ENCODE peak calls at places on chromosomes 2 and 18, in seven cellular contexts. B is OCI-LY7; R is activated effector memory CD4-positive, alpha-beta T cell treated with Interleukin-2 at 50 U/mL for 16 hours; Q is effector memory CD4-positive, alpha-beta T cell; H is NCI-H82; X is EL; U is cardiac muscle cell. K is an unnamed sample.

GRCh38 chr2:241340621-241341163 is 15.4 kb upstream of the FARP2 start:
- DNase-seq in R (no peak), B (peak; percentile 75), X (no peak), Q (no peak), U (no peak), H (no peak), K (no peak)

GRCh38 chr18:23537274-23537673 is 34.0 kb downstream of the RMC1 start:
- DNase-seq in R (no peak), X (no peak), Q (no peak), U (no peak), H (no peak), B (no peak), K (no peak)

GRCh38 chr2:147420517-147420916 is 424.3 kb upstream of the ACVR2A start:
- DNase-seq in R (no peak), U (no peak), B (no peak), Q (no peak), X (no peak), H (no peak), K (no peak)

GRCh38 chr2:12155308-12156061 is 409.1 kb downstream of the LPIN1 start:
- DNase-seq in B (peak; percentile 20), R (no peak), X (peak; percentile 84), H (no peak), Q (no peak), U (peak; percentile 79), K (no peak)

GRCh38 chr18:59268722-59269562 is 4.3 kb downstream of the RAX start:
- DNase-seq in R (no peak), U (peak; percentile 36), H (peak; percentile 76), X (no peak), Q (no peak), B (no peak), K (no peak)

GRCh38 chr2:46296216-46296839 is 879 bp upstream of the EPAS1 start:
- DNase-seq in H (peak; percentile 27), U (peak; percentile 46), Q (no peak), R (no peak), X (peak; percentile 31), B (no peak), K (no peak)

GRCh38 chr2:238900511-238900910 is 52.6 kb downstream of the TWIST2 start:
- DNase-seq in B (no peak), R (no peak), U (peak; percentile 63), H (no peak), X (no peak), Q (no peak), K (no peak)

GRCh38 chr2:202278036-202278760 is 12.6 kb downstream of the NOP58 start:
- DNase-seq in R (no peak), Q (no peak), U (peak; percentile 65), B (no peak), H (no peak), X (peak; percentile 64), K (no peak)

GRCh38 chr18:62211323-62211828 is 24.3 kb downstream of the RELCH start:
- DNase-seq in R (no peak), Q (no peak), X (no peak), H (no peak), U (no peak), B (no peak), K (no peak)

GRCh38 chr18:23825978-23826405 is 136.7 kb downstream of the LAMA3 start:
- DNase-seq in R (no peak), Q (no peak), H (no peak), B (no peak), X (peak; percentile 61), U (peak; percentile 94), K (no peak)

GRCh38 chr18:34794346-34794745 is 84.2 kb downstream of the DTNA start:
- DNase-seq in U (no peak), Q (no peak), H (no peak), B (no peak), R (no peak), X (no peak), K (no peak)

GRCh38 chr2:235384624-235385023 is 109.2 kb upstream of the AGAP1 start:
- DNase-seq in U (no peak), Q (no peak), H (no peak), R (no peak), B (no peak), X (no peak), K (no peak)

GRCh38 chr18:36706313-36706881 is 122.4 kb downstream of the TPGS2 start:
- DNase-seq in Q (no peak), U (no peak), H (no peak), B (no peak), X (no peak), R (no peak), K (no peak)

GRCh38 chr18:48661421-48661820 is 122.6 kb downstream of the CTIF start:
- DNase-seq in B (no peak), H (no peak), R (no peak), X (no peak), Q (no peak), U (no peak), K (no peak)

GRCh38 chr2:45729753-45730512 is 78.5 kb downstream of the PRKCE start:
- DNase-seq in B (peak; percentile 85), U (no peak), H (peak; percentile 45), Q (no peak), X (no peak), R (no peak), K (no peak)

GRCh38 chr2:222302178-222303018 is 3.6 kb upstream of the PAX3 start:
- DNase-seq in X (no peak), U (no peak), B (no peak), Q (no peak), R (no peak), H (no peak), K (no peak)

GRCh38 chr2:71216501-71216900 is 10.4 kb downstream of the PAIP2B start:
- DNase-seq in R (no peak), B (no peak), H (peak; percentile 57), Q (no peak), X (no peak), U (no peak), K (no peak)

GRCh38 chr18:6521804-6522418 is 107.2 kb upstream of the L3MBTL4 start:
- DNase-seq in R (no peak), H (peak; percentile 65), X (peak; percentile 48), Q (no peak), U (peak; percentile 63), B (peak; percentile 30), K (no peak)

GRCh38 chr2:38178556-38179419 is 102.8 kb upstream of the CYP1B1 start:
- DNase-seq in B (no peak), Q (no peak), H (no peak), R (no peak), X (peak; percentile 96), U (peak; percentile 93), K (no peak)

GRCh38 chr2:242038928-242039341 is 169.4 kb downstream of the RTP5 start:
- DNase-seq in Q (no peak), U (no peak), H (peak; percentile 22), B (no peak), X (no peak), R (no peak), K (no peak)

GRCh38 chr2:231856959-231857358 is 69.2 kb downstream of the NPPC start:
- DNase-seq in X (no peak), Q (no peak), H (no peak), B (no peak), R (no peak), U (no peak), K (no peak)

GRCh38 chr2:7878786-7879515 is 802.9 kb upstream of the ID2 start:
- DNase-seq in Q (no peak), X (no peak), H (no peak), R (no peak), B (no peak), U (peak; percentile 9), K (no peak)

GRCh38 chr2:26558271-26559043 is 80.5 kb upstream of the OTOF start:
- DNase-seq in X (no peak), Q (no peak), H (peak; percentile 57), R (no peak), B (no peak), U (peak; percentile 38), K (no peak)

GRCh38 chr18:67318651-67319050 is 197.9 kb downstream of the DSEL start:
- DNase-seq in B (no peak), Q (no peak), U (no peak), X (peak; percentile 69), H (no peak), R (no peak), K (no peak)

GRCh38 chr18:33334781-33335180 is 105.7 kb downstream of the CCDC178 start:
- DNase-seq in Q (no peak), U (no peak), R (no peak), H (no peak), X (no peak), B (no peak), K (no peak)

GRCh38 chr2:170505631-170506270 is 209.4 kb upstream of the SP5 start:
- DNase-seq in H (no peak), Q (no peak), B (no peak), R (no peak), X (no peak), U (peak; percentile 21), K (no peak)

GRCh38 chr2:152047826-152048476 is 50.9 kb downstream of the CACNB4 start:
- DNase-seq in Q (no peak), B (peak; percentile 34), X (no peak), U (no peak), H (peak; percentile 63), R (no peak), K (no peak)

GRCh38 chr2:25305809-25306208 is 35.9 kb downstream of the DNMT3A start:
- DNase-seq in B (no peak), Q (no peak), H (peak; percentile 86), U (no peak), R (no peak), X (no peak), K (no peak)

GRCh38 chr2:96501471-96501874 is 3.7 kb downstream of the NEURL3 start:
- DNase-seq in Q (no peak), U (no peak), R (no peak), H (no peak), B (no peak), X (no peak), K (no peak)

GRCh38 chr2:191758420-191759199 is 80.7 kb downstream of the NABP1 start:
- DNase-seq in R (peak; percentile 25), X (peak; percentile 80), B (peak; percentile 62), U (peak; percentile 56), Q (peak; percentile 28), H (peak; percentile 72), K (peak; percentile 2)

GRCh38 chr2:118882693-118883336 is 35.4 kb upstream of the EN1 start:
- DNase-seq in U (peak; percentile 61), Q (peak; percentile 50), H (peak; percentile 81), R (peak; percentile 54), X (peak; percentile 51), B (peak; percentile 82), K (peak; percentile 9)

GRCh38 chr2:203394519-203395227 is 66.5 kb downstream of the ABI2 start:
- DNase-seq in B (no peak), Q (no peak), U (peak; percentile 11), R (no peak), X (no peak), H (peak; percentile 4), K (no peak)

GRCh38 chr2:69734040-69734611 is 7.8 kb upstream of the ANXA4 start:
- DNase-seq in X (no peak), Q (no peak), R (no peak), U (peak; percentile 58), B (no peak), H (no peak), K (no peak)

GRCh38 chr2:151289972-151290335 is 486 bp upstream of the NMI start:
- DNase-seq in B (no peak), U (peak; percentile 58), X (peak; percentile 68), H (no peak), Q (no peak), R (no peak), K (no peak)

GRCh38 chr18:49447810-49448745 is 12.4 kb downstream of the DYM start:
- DNase-seq in Q (peak; percentile 34), X (peak; percentile 72), B (peak; percentile 56), U (peak; percentile 79), H (peak; percentile 90), R (no peak), K (peak; percentile 7)

GRCh38 chr2:154439156-154439555 is 259.3 kb upstream of the KCNJ3 start:
- DNase-seq in H (peak; percentile 18), X (no peak), R (no peak), B (no peak), Q (no peak), U (no peak), K (no peak)

GRCh38 chr2:21367421-21367820 is 243.7 kb downstream of the TDRD15 start:
- DNase-seq in Q (no peak), R (no peak), B (no peak), X (no peak), H (no peak), U (no peak), K (no peak)